ENCODE peak calls at places on chromosomes 12 and 14, in ten cellular contexts. One of them, this sample, is unnamed.

GRCh38 chr12:51836833-51837184 is 11.7 kb downstream of the FIGNL2 start:
- DNase-seq in activated naive CD4-positive, alpha-beta T cell treated with Interleukin-2 at 50 U/mL for 16 hours: no peak
- DNase-seq in T-helper 17 cell: no peak
- DNase-seq in MV-4-11: no peak
- DNase-seq in HL-60: no peak
- DNase-seq in brain microvascular endothelial cell: no peak
- DNase-seq in NCI-H1417 treated with DMSO at 0.1 percent for 48 hours: no peak
- DNase-seq in RPMI8226: no peak
- DNase-seq in activated CD4-positive, CD25-positive, alpha-beta regulatory T cell: no peak
- DNase-seq in cardiac septum: no peak
- DNase-seq in this sample: no peak

GRCh38 chr14:93981316-93981715 is 4.9 kb upstream of the ASB2 start:
- DNase-seq in activated naive CD4-positive, alpha-beta T cell treated with Interleukin-2 at 50 U/mL for 16 hours: no peak
- DNase-seq in T-helper 17 cell: no peak
- DNase-seq in MV-4-11: no peak
- DNase-seq in HL-60: no peak
- DNase-seq in brain microvascular endothelial cell: no peak
- DNase-seq in NCI-H1417 treated with DMSO at 0.1 percent for 48 hours: no peak
- DNase-seq in RPMI8226: no peak
- DNase-seq in activated CD4-positive, CD25-positive, alpha-beta regulatory T cell: no peak
- DNase-seq in cardiac septum: no peak
- DNase-seq in this sample: no peak

GRCh38 chr14:103091041-103091882 is 3.3 kb upstream of the EXOC3L4 start:
- DNase-seq in activated naive CD4-positive, alpha-beta T cell treated with Interleukin-2 at 50 U/mL for 16 hours: peak
- DNase-seq in T-helper 17 cell: peak
- DNase-seq in MV-4-11: peak
- DNase-seq in HL-60: peak
- DNase-seq in brain microvascular endothelial cell: no peak
- DNase-seq in NCI-H1417 treated with DMSO at 0.1 percent for 48 hours: no peak
- DNase-seq in RPMI8226: peak
- DNase-seq in activated CD4-positive, CD25-positive, alpha-beta regulatory T cell: peak
- DNase-seq in cardiac septum: no peak
- DNase-seq in this sample: peak

GRCh38 chr12:78146365-78146772 is 315.7 kb downstream of the NAV3 start:
- DNase-seq in activated naive CD4-positive, alpha-beta T cell treated with Interleukin-2 at 50 U/mL for 16 hours: no peak
- DNase-seq in T-helper 17 cell: no peak
- DNase-seq in MV-4-11: peak
- DNase-seq in HL-60: peak
- DNase-seq in brain microvascular endothelial cell: peak
- DNase-seq in NCI-H1417 treated with DMSO at 0.1 percent for 48 hours: peak
- DNase-seq in RPMI8226: peak
- DNase-seq in activated CD4-positive, CD25-positive, alpha-beta regulatory T cell: no peak
- DNase-seq in cardiac septum: no peak
- DNase-seq in this sample: no peak

GRCh38 chr12:116520801-116521471 is 38.2 kb upstream of the MAP1LC3B2 start:
- DNase-seq in activated naive CD4-positive, alpha-beta T cell treated with Interleukin-2 at 50 U/mL for 16 hours: no peak
- DNase-seq in T-helper 17 cell: no peak
- DNase-seq in MV-4-11: peak
- DNase-seq in HL-60: no peak
- DNase-seq in brain microvascular endothelial cell: peak
- DNase-seq in NCI-H1417 treated with DMSO at 0.1 percent for 48 hours: no peak
- DNase-seq in RPMI8226: no peak
- DNase-seq in activated CD4-positive, CD25-positive, alpha-beta regulatory T cell: no peak
- DNase-seq in cardiac septum: no peak
- DNase-seq in this sample: no peak

GRCh38 chr12:93813972-93814821 is 137.0 kb downstream of the CRADD start:
- DNase-seq in activated naive CD4-positive, alpha-beta T cell treated with Interleukin-2 at 50 U/mL for 16 hours: no peak
- DNase-seq in T-helper 17 cell: no peak
- DNase-seq in MV-4-11: no peak
- DNase-seq in HL-60: no peak
- DNase-seq in brain microvascular endothelial cell: peak
- DNase-seq in NCI-H1417 treated with DMSO at 0.1 percent for 48 hours: no peak
- DNase-seq in RPMI8226: no peak
- DNase-seq in activated CD4-positive, CD25-positive, alpha-beta regulatory T cell: no peak
- DNase-seq in cardiac septum: peak
- DNase-seq in this sample: peak

GRCh38 chr12:66129934-66130266 is 650 bp downstream of the LLPH start:
- DNase-seq in activated naive CD4-positive, alpha-beta T cell treated with Interleukin-2 at 50 U/mL for 16 hours: no peak
- DNase-seq in T-helper 17 cell: no peak
- DNase-seq in MV-4-11: no peak
- DNase-seq in HL-60: no peak
- DNase-seq in brain microvascular endothelial cell: peak
- DNase-seq in NCI-H1417 treated with DMSO at 0.1 percent for 48 hours: no peak
- DNase-seq in RPMI8226: no peak
- DNase-seq in activated CD4-positive, CD25-positive, alpha-beta regulatory T cell: no peak
- DNase-seq in cardiac septum: no peak
- DNase-seq in this sample: no peak

GRCh38 chr14:67883717-67884116 is 64.1 kb downstream of the RAD51B start:
- DNase-seq in activated naive CD4-positive, alpha-beta T cell treated with Interleukin-2 at 50 U/mL for 16 hours: no peak
- DNase-seq in T-helper 17 cell: no peak
- DNase-seq in MV-4-11: no peak
- DNase-seq in HL-60: no peak
- DNase-seq in brain microvascular endothelial cell: no peak
- DNase-seq in NCI-H1417 treated with DMSO at 0.1 percent for 48 hours: no peak
- DNase-seq in RPMI8226: no peak
- DNase-seq in activated CD4-positive, CD25-positive, alpha-beta regulatory T cell: no peak
- DNase-seq in cardiac septum: no peak
- DNase-seq in this sample: no peak

GRCh38 chr14:29274890-29275651 is 508.5 kb downstream of the FOXG1 start:
- DNase-seq in activated naive CD4-positive, alpha-beta T cell treated with Interleukin-2 at 50 U/mL for 16 hours: no peak
- DNase-seq in T-helper 17 cell: no peak
- DNase-seq in MV-4-11: no peak
- DNase-seq in HL-60: no peak
- DNase-seq in brain microvascular endothelial cell: no peak
- DNase-seq in NCI-H1417 treated with DMSO at 0.1 percent for 48 hours: no peak
- DNase-seq in RPMI8226: no peak
- DNase-seq in activated CD4-positive, CD25-positive, alpha-beta regulatory T cell: no peak
- DNase-seq in cardiac septum: no peak
- DNase-seq in this sample: no peak

GRCh38 chr14:60331201-60332045 is 82.4 kb downstream of the PPM1A start:
- DNase-seq in activated naive CD4-positive, alpha-beta T cell treated with Interleukin-2 at 50 U/mL for 16 hours: peak
- DNase-seq in T-helper 17 cell: peak
- DNase-seq in MV-4-11: peak
- DNase-seq in HL-60: peak
- DNase-seq in brain microvascular endothelial cell: peak
- DNase-seq in NCI-H1417 treated with DMSO at 0.1 percent for 48 hours: peak
- DNase-seq in RPMI8226: peak
- DNase-seq in activated CD4-positive, CD25-positive, alpha-beta regulatory T cell: peak
- DNase-seq in cardiac septum: no peak
- DNase-seq in this sample: peak

GRCh38 chr12:27015730-27016076 is 1.5 kb upstream of the TM7SF3 start:
- DNase-seq in activated naive CD4-positive, alpha-beta T cell treated with Interleukin-2 at 50 U/mL for 16 hours: no peak
- DNase-seq in T-helper 17 cell: no peak
- DNase-seq in MV-4-11: peak
- DNase-seq in HL-60: peak
- DNase-seq in brain microvascular endothelial cell: no peak
- DNase-seq in NCI-H1417 treated with DMSO at 0.1 percent for 48 hours: no peak
- DNase-seq in RPMI8226: peak
- DNase-seq in activated CD4-positive, CD25-positive, alpha-beta regulatory T cell: no peak
- DNase-seq in cardiac septum: no peak
- DNase-seq in this sample: no peak

GRCh38 chr14:100591453-100592371 is 4.5 kb upstream of the BEGAIN start:
- DNase-seq in activated naive CD4-positive, alpha-beta T cell treated with Interleukin-2 at 50 U/mL for 16 hours: no peak
- DNase-seq in T-helper 17 cell: no peak
- DNase-seq in MV-4-11: no peak
- DNase-seq in HL-60: no peak
- DNase-seq in brain microvascular endothelial cell: no peak
- DNase-seq in NCI-H1417 treated with DMSO at 0.1 percent for 48 hours: no peak
- DNase-seq in RPMI8226: no peak
- DNase-seq in activated CD4-positive, CD25-positive, alpha-beta regulatory T cell: no peak
- DNase-seq in cardiac septum: peak
- DNase-seq in this sample: no peak

GRCh38 chr14:100056964-100057817 is 8.0 kb upstream of the EVL start:
- DNase-seq in activated naive CD4-positive, alpha-beta T cell treated with Interleukin-2 at 50 U/mL for 16 hours: no peak
- DNase-seq in T-helper 17 cell: no peak
- DNase-seq in MV-4-11: peak
- DNase-seq in HL-60: no peak
- DNase-seq in brain microvascular endothelial cell: peak
- DNase-seq in NCI-H1417 treated with DMSO at 0.1 percent for 48 hours: no peak
- DNase-seq in RPMI8226: no peak
- DNase-seq in activated CD4-positive, CD25-positive, alpha-beta regulatory T cell: no peak
- DNase-seq in cardiac septum: no peak
- DNase-seq in this sample: no peak

GRCh38 chr12:56759270-56759908 is 3.7 kb upstream of the HSD17B6 start:
- DNase-seq in activated naive CD4-positive, alpha-beta T cell treated with Interleukin-2 at 50 U/mL for 16 hours: no peak
- DNase-seq in T-helper 17 cell: no peak
- DNase-seq in MV-4-11: no peak
- DNase-seq in HL-60: no peak
- DNase-seq in brain microvascular endothelial cell: no peak
- DNase-seq in NCI-H1417 treated with DMSO at 0.1 percent for 48 hours: no peak
- DNase-seq in RPMI8226: no peak
- DNase-seq in activated CD4-positive, CD25-positive, alpha-beta regulatory T cell: no peak
- DNase-seq in cardiac septum: no peak
- DNase-seq in this sample: no peak

GRCh38 chr14:71675902-71676291 is 256.3 kb upstream of the RGS6 start:
- DNase-seq in activated naive CD4-positive, alpha-beta T cell treated with Interleukin-2 at 50 U/mL for 16 hours: no peak
- DNase-seq in T-helper 17 cell: no peak
- DNase-seq in MV-4-11: peak
- DNase-seq in HL-60: no peak
- DNase-seq in brain microvascular endothelial cell: peak
- DNase-seq in NCI-H1417 treated with DMSO at 0.1 percent for 48 hours: no peak
- DNase-seq in RPMI8226: no peak
- DNase-seq in activated CD4-positive, CD25-positive, alpha-beta regulatory T cell: no peak
- DNase-seq in cardiac septum: no peak
- DNase-seq in this sample: no peak

GRCh38 chr12:121036810-121037326 is 2.2 kb downstream of the OASL start:
- DNase-seq in activated naive CD4-positive, alpha-beta T cell treated with Interleukin-2 at 50 U/mL for 16 hours: peak
- DNase-seq in T-helper 17 cell: no peak
- DNase-seq in MV-4-11: peak
- DNase-seq in HL-60: no peak
- DNase-seq in brain microvascular endothelial cell: peak
- DNase-seq in NCI-H1417 treated with DMSO at 0.1 percent for 48 hours: no peak
- DNase-seq in RPMI8226: no peak
- DNase-seq in activated CD4-positive, CD25-positive, alpha-beta regulatory T cell: no peak
- DNase-seq in cardiac septum: no peak
- DNase-seq in this sample: no peak

GRCh38 chr14:50830044-50830931 is 674 bp downstream of the NIN start:
- DNase-seq in activated naive CD4-positive, alpha-beta T cell treated with Interleukin-2 at 50 U/mL for 16 hours: peak
- DNase-seq in T-helper 17 cell: peak
- DNase-seq in MV-4-11: peak
- DNase-seq in HL-60: no peak
- DNase-seq in brain microvascular endothelial cell: peak
- DNase-seq in NCI-H1417 treated with DMSO at 0.1 percent for 48 hours: no peak
- DNase-seq in RPMI8226: peak
- DNase-seq in activated CD4-positive, CD25-positive, alpha-beta regulatory T cell: peak
- DNase-seq in cardiac septum: peak
- DNase-seq in this sample: peak